ENCODE peak calls at places on chromosomes 12 and 14, in eight cellular contexts. L is lower leg skin, N is transverse colon, X is GM12878, I is ovary, Q is HCT116, U is heart left ventricle, D is sigmoid colon. E is an unnamed sample.

GRCh38 chr12:100867639-100868393 is 73.2 kb downstream of the ANO4 start:
- DNase-seq in U (no peak), N (no peak), Q (no peak), D (no peak), X (no peak), L (no peak), I (no peak), E (no peak)

GRCh38 chr14:21686468-21686867 is 12.8 kb upstream of the OR4E1 start:
- DNase-seq in N (no peak), U (no peak), I (no peak), L (no peak), Q (no peak), X (no peak), D (no peak), E (no peak)

GRCh38 chr14:74514471-74514932 is 20.9 kb downstream of the ISCA2 start:
- DNase-seq in Q (no peak), I (peak), L (no peak), N (peak), X (no peak), D (peak), U (peak), E (no peak)

GRCh38 chr12:46556105-46556559 is 183.6 kb upstream of the SLC38A2 start:
- DNase-seq in I (no peak), X (no peak), N (no peak), D (no peak), Q (peak), L (no peak), U (no peak), E (no peak)

GRCh38 chr14:68548194-68549056 is 244.4 kb downstream of the ZFP36L1 start:
- DNase-seq in U (peak), N (peak), Q (peak), I (peak), L (peak), X (no peak), D (peak), E (no peak)

GRCh38 chr12:6821674-6822433 is at the start of gene GPR162:
- DNase-seq in U (peak), Q (no peak), I (peak), X (no peak), L (peak), N (peak), D (peak), E (no peak)

GRCh38 chr14:59890676-59891075 is 20.1 kb upstream of the RTN1 start:
- DNase-seq in I (no peak), D (no peak), X (no peak), L (no peak), N (no peak), U (no peak), Q (no peak), E (no peak)

GRCh38 chr12:32754101-32754500 is 1.6 kb downstream of the YARS2 start:
- DNase-seq in L (no peak), U (no peak), D (no peak), Q (no peak), X (no peak), N (no peak), I (no peak), E (no peak)

GRCh38 chr12:53985900-53986685 is 1.1 kb downstream of the HOXC10 start:
- DNase-seq in D (no peak), U (peak), N (no peak), I (no peak), X (no peak), L (no peak), Q (no peak), E (no peak)

GRCh38 chr14:74219806-74220205 is 19.4 kb upstream of the VSX2 start:
- DNase-seq in N (no peak), L (no peak), D (no peak), Q (no peak), U (no peak), I (no peak), X (no peak), E (no peak)

GRCh38 chr12:67354966-67355365 is 85.8 kb downstream of the CAND1 start:
- DNase-seq in X (no peak), Q (no peak), U (no peak), N (no peak), I (no peak), L (no peak), D (no peak), E (no peak)

GRCh38 chr14:20794644-20795369 is 7.8 kb downstream of the RNASE1 start:
- DNase-seq in U (no peak), X (no peak), D (no peak), L (no peak), N (no peak), I (no peak), Q (no peak), E (no peak)

GRCh38 chr12:105483691-105484090 is 153.2 kb downstream of the C12orf75 start:
- DNase-seq in Q (no peak), X (no peak), N (no peak), I (no peak), U (no peak), D (no peak), L (no peak), E (no peak)

GRCh38 chr12:105492591-105492990 is 162.1 kb downstream of the C12orf75 start:
- DNase-seq in N (no peak), D (no peak), X (no peak), Q (no peak), I (no peak), U (no peak), L (no peak), E (no peak)

GRCh38 chr12:105485321-105485910 is 154.9 kb downstream of the C12orf75 start:
- DNase-seq in X (no peak), D (no peak), N (no peak), L (peak), I (peak), Q (no peak), U (peak), E (no peak)

GRCh38 chr12:105485926-105486325 is 155.4 kb downstream of the C12orf75 start:
- DNase-seq in I (no peak), D (no peak), L (peak), Q (no peak), U (no peak), X (no peak), N (no peak), E (no peak)

DNA sequence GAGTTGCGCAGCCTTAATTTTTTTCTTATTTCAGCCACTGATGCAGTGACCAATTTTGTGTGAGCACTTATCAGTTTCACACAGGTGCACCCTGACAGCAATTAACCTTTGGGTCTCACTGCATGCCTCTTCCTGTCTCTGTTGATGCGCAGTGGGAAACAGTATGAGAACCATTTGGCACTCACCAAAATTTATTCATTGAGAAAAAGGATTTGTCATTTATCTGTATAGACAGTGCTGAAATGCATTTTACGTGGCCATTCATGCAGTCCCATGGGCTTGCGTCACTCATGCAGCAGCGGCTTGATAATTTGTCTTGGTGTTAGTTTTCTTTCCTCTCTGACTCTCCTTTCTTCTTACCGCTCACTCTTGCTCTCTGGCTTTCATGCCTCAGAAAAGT is 157.5 kb downstream of the C12orf75 start:
- DNase-seq in X (no peak), I (no peak), L (peak), Q (no peak), N (no peak), D (no peak), U (no peak), E (no peak)
- TF ChIP-seq POLR2A in X (no peak), I (no peak), L (no peak), Q (no peak), N (no peak), D (no peak), U (no peak), E (no peak)

DNA sequence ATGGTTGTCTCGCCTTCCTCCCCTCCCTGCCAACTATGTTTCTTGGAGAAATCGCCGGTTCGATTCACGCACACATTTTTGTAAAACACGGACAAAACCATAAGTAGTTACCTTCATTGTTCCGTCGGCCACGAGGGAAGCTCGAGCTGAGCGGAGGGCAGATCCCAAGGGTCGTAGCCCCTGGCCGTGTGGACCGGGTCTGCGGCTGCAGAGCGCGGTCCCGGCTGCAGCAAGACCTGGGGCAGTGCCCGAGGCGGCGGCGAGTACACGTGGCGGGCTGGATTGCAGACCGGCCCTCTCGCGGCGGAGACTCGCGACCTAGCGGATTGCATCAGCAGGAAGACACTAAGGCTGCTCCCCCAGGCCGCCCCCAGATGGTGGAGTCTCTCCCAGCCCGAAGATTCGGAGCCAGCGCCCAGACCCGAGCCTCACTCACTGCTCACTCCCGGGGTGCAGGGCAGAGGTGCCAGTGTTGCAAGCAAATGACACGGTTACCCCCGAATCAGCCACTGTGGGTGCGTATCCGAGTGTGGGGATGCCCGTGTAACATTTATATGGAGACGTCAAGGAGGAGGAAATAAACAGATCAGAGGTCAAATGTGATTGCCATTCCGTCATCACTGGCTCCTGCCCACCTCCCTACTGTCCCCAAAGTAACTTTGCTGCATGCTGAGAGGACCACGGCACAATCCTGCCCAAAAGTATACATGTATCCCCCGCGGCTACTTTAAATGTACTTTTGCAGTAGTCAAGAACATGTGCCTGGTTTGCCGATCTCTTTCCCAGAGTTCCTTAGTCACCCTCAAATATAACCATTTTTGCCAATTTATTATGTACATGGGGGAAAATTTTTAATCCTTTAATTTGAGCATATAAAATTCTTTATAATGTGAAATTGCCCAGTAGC is at the start of gene BCAT1:
- DNase-seq in X (no peak), I (peak), U (peak), D (peak), Q (no peak), N (peak), L (peak), E (no peak)
- TF ChIP-seq POLR2A in X (peak), I (no peak), U (no peak), D (no peak), Q (no peak), N (no peak), L (no peak), E (peak)

GRCh38 chr12:112419269-112420133 is 754 bp downstream of the PTPN11 start:
- DNase-seq in N (peak), Q (no peak), I (peak), X (no peak), U (peak), D (peak), L (peak), E (no peak)

GRCh38 chr12:112418248-112418595 is 525 bp upstream of the PTPN11 start:
- DNase-seq in X (no peak), D (no peak), N (no peak), Q (no peak), U (no peak), I (peak), L (no peak), E (no peak)

GRCh38 chr12:112420740-112421139 is 2.0 kb downstream of the PTPN11 start:
- DNase-seq in Q (no peak), N (no peak), X (no peak), U (no peak), L (no peak), D (no peak), I (no peak), E (no peak)

GRCh38 chr12:112421363-112421762 is 2.6 kb downstream of the PTPN11 start:
- DNase-seq in L (no peak), X (no peak), D (no peak), U (no peak), Q (no peak), N (no peak), I (no peak), E (no peak)

DNA sequence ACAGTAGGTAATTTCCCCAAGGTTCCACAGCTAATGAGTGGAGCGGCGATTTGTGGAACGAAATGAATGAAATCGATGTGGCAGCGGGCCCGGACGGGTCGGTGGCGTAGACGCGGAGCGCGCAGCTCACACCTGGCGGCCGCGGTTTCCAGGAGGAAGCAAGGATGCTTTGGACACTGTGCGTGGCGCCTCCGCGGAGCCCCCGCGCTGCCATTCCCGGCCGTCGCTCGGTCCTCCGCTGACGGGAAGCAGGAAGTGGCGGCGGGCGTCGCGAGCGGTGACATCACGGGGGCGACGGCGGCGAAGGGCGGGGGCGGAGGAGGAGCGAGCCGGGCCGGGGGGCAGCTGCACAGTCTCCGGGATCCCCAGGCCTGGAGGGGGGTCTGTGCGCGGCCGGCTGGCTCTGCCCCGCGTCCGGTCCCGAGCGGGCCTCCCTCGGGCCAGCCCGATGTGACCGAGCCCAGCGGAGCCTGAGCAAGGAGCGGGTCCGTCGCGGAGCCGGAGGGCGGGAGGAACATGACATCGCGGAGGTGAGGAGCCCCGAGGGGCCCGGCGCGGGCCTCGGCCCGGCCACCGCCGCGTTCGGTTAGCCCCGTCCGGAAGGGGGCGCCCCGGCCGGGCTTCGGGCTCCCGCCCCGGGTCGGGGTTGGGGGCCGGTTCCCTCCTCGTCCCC is at the start of gene PTPN11:
- DNase-seq in X (no peak), U (peak), Q (peak), L (peak), I (peak), N (peak), D (peak), E (peak)
- TF ChIP-seq POLR2A in X (peak), U (peak), Q (peak), L (peak), I (peak), N (peak), D (peak), E (peak)

GRCh38 chr12:64451687-64452558 is at the start of gene TBK1:
- DNase-seq in Q (peak), L (peak), I (peak), U (peak), D (peak), X (peak), N (peak), E (peak)
- TF ChIP-seq POLR2A in Q (peak), L (peak), I (peak), U (peak), D (no peak), X (peak), N (peak), E (peak)

GRCh38 chr12:132489602-132490239 is at the start of gene FBRSL1:
- DNase-seq in I (peak), U (peak), N (peak), L (peak), X (no peak), Q (peak), D (peak), E (peak)
- TF ChIP-seq POLR2A in I (no peak), U (no peak), N (peak), L (peak), X (peak), Q (no peak), D (no peak), E (no peak)

E was measured in GM12891.